ENCODE peak calls at places on chromosomes 2 and 18, in six cellular contexts. U is NCI-H510A treated with DMSO at 0.1 percent for 48 hours, W is frontal cortex, E is GM19239, Z is AG08396, I is sigmoid colon. Q is an unnamed sample.

GRCh38 chr2:112827786-112828185 is 8.8 kb downstream of the IL1B start:
- DNase-seq in U (no peak), W (no peak), E (no peak), Z (no peak), I (no peak), Q (no peak)

GRCh38 chr18:48897531-48897930 is 53.2 kb downstream of the SMAD7 start:
- DNase-seq in U (no peak), W (no peak), E (no peak), Z (peak), I (peak), Q (peak)

GRCh38 chr2:190105554-190105953 is 43.0 kb upstream of the MSTN start:
- DNase-seq in U (no peak), W (no peak), E (no peak), Z (no peak), I (no peak), Q (no peak)

GRCh38 chr18:23234619-23235018 is 99.3 kb downstream of the CABLES1 start:
- DNase-seq in U (no peak), W (no peak), E (no peak), Z (no peak), I (no peak), Q (no peak)

GRCh38 chr2:230974096-230974913 is 21.6 kb upstream of the SPATA3 start:
- DNase-seq in U (no peak), W (no peak), E (peak), Z (peak), I (no peak), Q (no peak)

GRCh38 chr2:70094171-70094977 is 7.1 kb downstream of the PCBP1 start:
- DNase-seq in U (no peak), W (no peak), E (no peak), Z (no peak), I (peak), Q (no peak)

GRCh38 chr2:177393381-177393780 is 808 bp downstream of the AGPS start:
- DNase-seq in U (peak), W (no peak), E (no peak), Z (peak), I (no peak), Q (no peak)

GRCh38 chr2:233354500-233354924 is 218 bp downstream of the DGKD start:
- DNase-seq in U (no peak), W (no peak), E (no peak), Z (peak), I (no peak), Q (no peak)

GRCh38 chr2:43609304-43609883 is 13.6 kb upstream of the THADA start:
- DNase-seq in U (peak), W (peak), E (no peak), Z (peak), I (no peak), Q (no peak)

GRCh38 chr2:25851740-25852503 is 26.4 kb downstream of the ASXL2 start:
- DNase-seq in U (peak), W (peak), E (peak), Z (peak), I (no peak), Q (no peak)

GRCh38 chr2:211127501-211127900 is 571.1 kb downstream of the CPS1 start:
- DNase-seq in U (no peak), W (no peak), E (no peak), Z (no peak), I (no peak), Q (no peak)

GRCh38 chr18:51668101-51668500 is 470.6 kb upstream of the MEX3C start:
- DNase-seq in U (peak), W (peak), E (peak), Z (peak), I (no peak), Q (no peak)

GRCh38 chr18:75218524-75218923 is 7.9 kb downstream of the TSHZ1 start:
- DNase-seq in U (peak), W (no peak), E (no peak), Z (no peak), I (no peak), Q (no peak)

GRCh38 chr2:180657054-180657453 is 323.4 kb upstream of the UBE2E3 start:
- DNase-seq in U (no peak), W (no peak), E (no peak), Z (no peak), I (no peak), Q (no peak)

GRCh38 chr18:23540867-23541266 is 37.6 kb downstream of the RMC1 start:
- DNase-seq in U (no peak), W (no peak), E (peak), Z (no peak), I (no peak), Q (no peak)

GRCh38 chr2:8589721-8590120 is 92.1 kb upstream of the ID2 start:
- DNase-seq in U (no peak), W (no peak), E (no peak), Z (no peak), I (no peak), Q (no peak)

GRCh38 chr2:171410101-171410500 is 23.7 kb downstream of the METTL8 start:
- DNase-seq in U (no peak), W (no peak), E (no peak), Z (no peak), I (no peak), Q (no peak)

GRCh38 chr2:173192071-173192470 is 116.4 kb downstream of the MAP3K20 start:
- DNase-seq in U (no peak), W (no peak), E (no peak), Z (no peak), I (no peak), Q (no peak)

GRCh38 chr18:13530879-13531387 is 195.4 kb downstream of the FAM210A start:
- DNase-seq in U (peak), W (peak), E (no peak), Z (peak), I (peak), Q (peak)

GRCh38 chr2:239612133-239612532 is 211.3 kb upstream of the HDAC4 start:
- DNase-seq in U (no peak), W (no peak), E (no peak), Z (no peak), I (peak), Q (no peak)

GRCh38 chr18:48803951-48804855 is 146.6 kb downstream of the SMAD7 start:
- DNase-seq in U (no peak), W (no peak), E (no peak), Z (no peak), I (peak), Q (no peak)

GRCh38 chr2:73984922-73985317 is 210 bp downstream of the TET3 start:
- DNase-seq in U (peak), W (peak), E (peak), Z (peak), I (peak), Q (no peak)

GRCh38 chr2:67872481-67872880 is 190.3 kb downstream of the C1D start:
- DNase-seq in U (peak), W (no peak), E (no peak), Z (no peak), I (no peak), Q (no peak)

GRCh38 chr2:40412456-40412855 is 39.4 kb downstream of the SLC8A1 start:
- DNase-seq in U (no peak), W (no peak), E (no peak), Z (no peak), I (no peak), Q (no peak)

GRCh38 chr2:39870871-39871270 is 91.8 kb upstream of the THUMPD2 start:
- DNase-seq in U (no peak), W (no peak), E (no peak), Z (no peak), I (no peak), Q (no peak)

GRCh38 chr2:204544961-204545860 is at the start of gene PARD3B:
- DNase-seq in U (peak), W (peak), E (peak), Z (peak), I (peak), Q (peak)

GRCh38 chr2:235637906-235638305 is 144.1 kb downstream of the AGAP1 start:
- DNase-seq in U (no peak), W (no peak), E (no peak), Z (no peak), I (no peak), Q (peak)

GRCh38 chr2:23636412-23636811 is 251.4 kb downstream of the KLHL29 start:
- DNase-seq in U (no peak), W (peak), E (no peak), Z (peak), I (no peak), Q (no peak)

GRCh38 chr18:60861575-60861974 is 471.7 kb upstream of the CDH20 start:
- DNase-seq in U (no peak), W (no peak), E (no peak), Z (no peak), I (no peak), Q (no peak)

GRCh38 chr2:23519334-23519651 is 134.3 kb downstream of the KLHL29 start:
- DNase-seq in U (no peak), W (no peak), E (no peak), Z (no peak), I (no peak), Q (peak)

GRCh38 chr2:230798769-230799399 is 65.9 kb upstream of the ITM2C start:
- DNase-seq in U (peak), W (no peak), E (no peak), Z (no peak), I (no peak), Q (no peak)

GRCh38 chr18:60446821-60447220 is 74.2 kb upstream of the MC4R start:
- DNase-seq in U (peak), W (no peak), E (no peak), Z (no peak), I (no peak), Q (no peak)

GRCh38 chr2:145638675-145639074 is 1118.8 kb upstream of the ZEB2 start:
- DNase-seq in U (no peak), W (no peak), E (no peak), Z (no peak), I (no peak), Q (no peak)

GRCh38 chr2:241211276-241211675 is 22.8 kb downstream of the ANO7 start:
- DNase-seq in U (peak), W (no peak), E (no peak), Z (no peak), I (no peak), Q (no peak)

GRCh38 chr2:57443985-57444501 is 602.6 kb upstream of the VRK2 start:
- DNase-seq in U (no peak), W (no peak), E (no peak), Z (no peak), I (no peak), Q (no peak)

GRCh38 chr2:64455031-64455332 is 1.0 kb downstream of the LGALSL start:
- DNase-seq in U (no peak), W (peak), E (no peak), Z (no peak), I (no peak), Q (no peak)

GRCh38 chr2:190093793-190094192 is 31.3 kb upstream of the MSTN start:
- DNase-seq in U (no peak), W (no peak), E (no peak), Z (no peak), I (peak), Q (no peak)

GRCh38 chr2:213251618-213252017 is 32.6 kb upstream of the SPAG16 start:
- DNase-seq in U (peak), W (peak), E (no peak), Z (peak), I (no peak), Q (no peak)

GRCh38 chr2:149038442-149039212 is at the start of gene LYPD6B:
- DNase-seq in U (peak), W (peak), E (no peak), Z (no peak), I (no peak), Q (no peak)

Q was measured in posterior vena cava.